ENCODE peak calls at places on chromosomes 16 and 17, in ten cellular contexts. K, L, V, M, U, X, S, J, G and H are unnamed samples. For H3K27me3 and H3K4me1, the result is how much of the 10 kb centered on the place peaks cover.

GRCh38 chr17:869067-869466 is 86.9 kb downstream of the MRM3 start:
- DNase-seq in X (no peak), G (peak), V (no peak), J (peak), S (no peak), U (peak), M (peak), L (no peak), K (peak), H (peak)

GRCh38 chr16:71542377-71542776 is 16.2 kb downstream of the CHST4 start:
- DNase-seq in V (no peak), X (peak), L (peak), J (no peak), G (no peak), U (peak), K (peak), S (peak), M (no peak), H (no peak)

GRCh38 chr17:55320594-55321506 is 56.1 kb downstream of the HLF start:
- DNase-seq in S (no peak), G (no peak), M (no peak), K (peak), X (no peak), V (no peak), L (no peak), J (no peak), U (no peak), H (no peak)

GRCh38 chr17:82913304-82914043 is 73.7 kb upstream of the ZNF750 start:
- DNase-seq in S (no peak), X (no peak), U (no peak), G (no peak), M (no peak), V (no peak), K (no peak), J (no peak), L (no peak), H (no peak)

GRCh38 chr16:69160192-69160591 is 26.8 kb upstream of the SNTB2 start:
- DNase-seq in G (no peak), V (no peak), K (no peak), J (no peak), X (no peak), U (no peak), S (no peak), L (no peak), M (no peak), H (no peak)

GRCh38 chr16:31409433-31409832 is 16.3 kb downstream of the ITGAD start:
- DNase-seq in U (peak), S (no peak), L (no peak), X (no peak), V (no peak), M (no peak), J (no peak), K (peak), G (no peak), H (no peak)

GRCh38 chr17:68514809-68515208 is 2.6 kb downstream of the PRKAR1A start:
- DNase-seq in J (no peak), U (peak), K (peak), V (no peak), S (no peak), L (no peak), X (no peak), G (no peak), M (no peak), H (no peak)

GRCh38 chr16:86727131-86727530 is 148.8 kb downstream of the FOXL1 start:
- DNase-seq in J (no peak), V (no peak), G (no peak), X (no peak), M (no peak), L (no peak), S (no peak), U (no peak), K (no peak), H (peak)

GRCh38 chr16:57112403-57113041 is 20.1 kb downstream of the CPNE2 start:
- DNase-seq in K (no peak), M (no peak), V (no peak), U (no peak), X (no peak), S (no peak), G (no peak), L (no peak), J (no peak), H (no peak)

GRCh38 chr17:58047751-58048150 is 35.5 kb upstream of the DYNLL2 start:
- DNase-seq in X (no peak), U (no peak), L (no peak), S (no peak), M (no peak), V (no peak), G (no peak), K (no peak), J (no peak), H (no peak)

GRCh38 chr16:48433849-48434530 is 48.8 kb upstream of the SIAH1 start:
- DNase-seq in V (no peak), X (no peak), U (no peak), G (no peak), S (no peak), J (no peak), M (no peak), L (no peak), K (no peak), H (no peak)

GRCh38 chr16:48435319-48435682 is 50.1 kb upstream of the SIAH1 start:
- DNase-seq in J (no peak), V (no peak), G (no peak), S (no peak), L (no peak), X (no peak), K (peak), M (no peak), U (no peak), H (no peak)

GRCh38 chr16:48433116-48433848 is 48.1 kb upstream of the SIAH1 start:
- DNase-seq in G (no peak), U (no peak), S (no peak), L (no peak), V (no peak), M (no peak), J (no peak), X (no peak), K (no peak), H (no peak)

GRCh38 chr16:48435906-48436305 is 50.7 kb upstream of the SIAH1 start:
- DNase-seq in U (no peak), X (no peak), L (no peak), G (no peak), S (no peak), K (no peak), M (no peak), V (no peak), J (no peak), H (no peak)

GRCh38 chr16:48434653-48435318 is 49.6 kb upstream of the SIAH1 start:
- DNase-seq in K (peak), L (no peak), G (no peak), M (no peak), S (no peak), V (no peak), J (no peak), U (peak), X (no peak), H (no peak)
- H3K4me3 ChIP-seq in K (no peak), L (no peak), G (no peak), M (no peak), S (no peak), V (no peak), J (no peak), U (no peak), X (no peak), H (no peak)

DNA sequence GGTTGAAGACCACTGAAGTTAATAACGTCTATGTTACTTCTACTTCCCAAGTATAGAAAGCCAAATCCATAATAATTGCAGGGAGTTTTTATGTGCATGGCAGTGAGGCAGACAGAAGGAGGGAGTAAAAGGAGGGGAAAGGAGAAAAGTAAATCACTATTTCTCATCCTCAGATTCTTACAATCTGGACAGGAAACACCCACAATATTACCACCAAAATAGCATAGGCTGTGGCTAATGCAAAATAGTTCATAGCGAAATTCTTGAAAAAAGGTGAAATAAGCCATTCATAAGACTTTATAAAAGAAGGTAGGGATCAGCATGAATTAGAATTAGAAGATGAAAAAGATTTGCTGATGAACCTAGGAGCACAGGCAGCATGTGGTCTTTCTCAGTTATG is 128.1 kb downstream of the KCNJ2 start:
- DNase-seq in S (no peak), X (no peak), L (no peak), V (no peak), G (no peak), J (no peak), K (no peak), M (no peak), U (no peak), H (no peak)
- H3K27me3 ChIP-seq in S (under half), X (under half), L (under half), V (under half), G (under half), J (under half), K (under half), M (under half), U (under half), H (under half)

GRCh38 chr16:89417352-89417751 is 73.0 kb downstream of the ANKRD11 start:
- DNase-seq in U (no peak), S (no peak), X (no peak), K (no peak), M (no peak), V (no peak), J (no peak), G (no peak), L (no peak), H (peak)
- H3K4me1 ChIP-seq in U (under half), S (half or more), X (half or more), K (under half), M (under half), V (half or more), J (under half), G (half or more), L (half or more), H (half or more)

GRCh38 chr17:65558683-65559311 is 2.7 kb downstream of the AXIN2 start:
- DNase-seq in G (no peak), X (no peak), J (no peak), L (no peak), U (no peak), M (no peak), V (no peak), S (no peak), K (no peak), H (no peak)
- H3K4me3 ChIP-seq in G (peak), X (no peak), J (peak), L (peak), U (peak), M (no peak), V (peak), S (peak), K (peak), H (peak)

DNA sequence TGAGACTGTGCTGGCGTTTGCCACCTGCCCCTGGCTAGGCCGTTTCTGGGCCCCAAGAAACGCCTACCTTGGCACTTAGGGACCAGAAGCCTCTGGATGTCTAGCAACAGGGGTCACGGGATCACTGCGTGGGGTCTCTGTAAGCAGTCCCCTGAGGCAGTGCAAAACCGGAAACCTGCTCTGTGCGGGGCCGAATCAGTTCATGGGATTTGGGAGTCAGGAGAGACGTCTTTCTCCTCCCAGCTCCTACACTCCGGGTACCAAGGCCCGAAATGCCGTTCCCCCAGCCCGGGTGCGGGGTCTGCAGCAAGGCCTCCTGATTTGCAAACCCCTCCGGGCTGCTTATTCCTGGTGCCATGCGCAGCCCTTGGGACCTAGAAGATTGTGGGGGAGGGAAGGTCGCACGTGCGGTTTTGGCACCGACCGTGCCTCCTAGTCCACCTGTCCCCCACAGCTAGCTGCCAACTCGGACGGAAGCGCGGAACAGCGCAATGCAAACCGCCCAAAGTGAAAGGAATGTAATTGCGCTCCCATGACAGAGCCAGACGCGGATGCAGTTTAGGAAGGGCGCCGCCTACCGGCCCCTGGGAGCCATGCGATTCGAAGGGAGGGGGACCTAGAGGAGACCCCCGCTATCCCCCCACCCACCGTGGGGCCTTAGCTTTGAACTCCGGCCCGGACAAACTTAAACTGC is 6.5 kb downstream of the IRX5 start:
- DNase-seq in K (no peak), U (peak), M (no peak), L (no peak), S (no peak), V (no peak), J (no peak), X (no peak), G (no peak), H (peak)
- H3K27me3 ChIP-seq in K (half or more), U (under half), M (half or more), L (under half), S (under half), V (under half), J (under half), X (half or more), G (half or more), H (half or more)

GRCh38 chr16:53948326-53948725 is 244.4 kb downstream of the FTO start:
- DNase-seq in M (no peak), U (no peak), K (no peak), S (no peak), X (no peak), J (no peak), G (no peak), L (no peak), V (no peak), H (no peak)

GRCh38 chr16:53948734-53949430 is 244.9 kb downstream of the FTO start:
- DNase-seq in M (no peak), S (no peak), G (no peak), L (no peak), K (no peak), V (no peak), U (no peak), X (no peak), J (no peak), H (no peak)

GRCh38 chr16:53950677-53951076 is 246.7 kb downstream of the FTO start:
- DNase-seq in J (no peak), M (no peak), G (no peak), V (no peak), L (no peak), U (no peak), K (no peak), S (no peak), X (no peak), H (no peak)

GRCh38 chr16:53952215-53953208 is 248.6 kb downstream of the FTO start:
- DNase-seq in X (no peak), L (no peak), M (no peak), G (no peak), S (no peak), K (peak), V (no peak), J (no peak), U (peak), H (no peak)

GRCh38 chr16:53949716-53950410 is 245.9 kb downstream of the FTO start:
- DNase-seq in L (no peak), K (peak), S (no peak), G (no peak), M (no peak), X (no peak), U (no peak), J (no peak), V (no peak), H (no peak)
- H3K4me1 ChIP-seq in L (under half), K (under half), S (under half), G (under half), M (under half), X (under half), U (under half), J (under half), V (under half), H (under half)